ENCODE peak calls at places on chromosomes 1 and 21, in nine cellular contexts. K, F, M, J, W, E, N, C and P are unnamed samples.

GRCh38 chr1:171849245-171849898 is 8.1 kb downstream of the DNM3 start:
- DNase-seq in W (no peak), N (no peak), F (no peak), C (no peak), M (no peak), K (no peak), J (no peak), E (no peak), P (no peak)

GRCh38 chr21:45366931-45367401 is 38.0 kb upstream of the COL18A1 start:
- DNase-seq in F (peak; percentile 97), N (peak; percentile 79), E (peak; percentile 98), C (no peak), J (peak; percentile 99), W (no peak), K (peak; percentile 74), M (peak; percentile 99), P (no peak)

GRCh38 chr21:34345892-34346291 is 17.9 kb upstream of the KCNE2 start:
- DNase-seq in F (no peak), N (no peak), E (no peak), J (no peak), M (peak; percentile 49), C (no peak), K (no peak), W (no peak), P (no peak)

GRCh38 chr1:236168716-236169429 is 26.5 kb downstream of the GPR137B start:
- DNase-seq in E (peak; percentile 82), C (peak; percentile 56), W (peak; percentile 16), F (peak; percentile 92), N (no peak), K (no peak), J (peak; percentile 85), M (peak; percentile 83), P (no peak)

GRCh38 chr21:44931501-44932365 is 8.1 kb upstream of the SLX9 start:
- DNase-seq in E (no peak), N (no peak), J (no peak), K (no peak), M (no peak), W (no peak), C (no peak), F (no peak), P (no peak)

GRCh38 chr1:110672001-110672752 is 2.6 kb downstream of the KCNA3 start:
- DNase-seq in F (no peak), C (no peak), K (no peak), M (peak; percentile 57), E (no peak), W (peak; percentile 87), N (peak; percentile 20), J (peak; percentile 31), P (peak; percentile 83)

GRCh38 chr1:81834921-81835698 is 34.4 kb downstream of the ADGRL2 start:
- DNase-seq in W (no peak), E (peak; percentile 92), J (peak; percentile 59), K (no peak), N (peak; percentile 41), C (no peak), M (peak; percentile 68), F (peak; percentile 66), P (no peak)

GRCh38 chr1:151839457-151840409 is at the start of gene C2CD4D:
- DNase-seq in F (no peak), N (no peak), J (no peak), K (no peak), M (no peak), C (peak; percentile 69), W (no peak), E (no peak), P (peak; percentile 79)

GRCh38 chr1:161082996-161083742 is 6.2 kb downstream of the NECTIN4 start:
- DNase-seq in N (no peak), W (no peak), M (peak; percentile 96), F (peak; percentile 96), J (peak; percentile 97), E (peak; percentile 89), K (peak; percentile 69), C (peak; percentile 89), P (no peak)

GRCh38 chr1:246930830-246931548 is 759 bp downstream of the AHCTF1 start:
- DNase-seq in E (peak; percentile 52), J (peak; percentile 60), C (peak; percentile 52), F (peak; percentile 72), K (no peak), W (peak; percentile 63), N (peak; percentile 57), M (peak; percentile 58), P (peak; percentile 64)

GRCh38 chr1:165836664-165837482 is 9.5 kb downstream of the UCK2 start:
- DNase-seq in C (no peak), E (no peak), W (no peak), N (no peak), F (no peak), M (no peak), J (no peak), K (no peak), P (no peak)

GRCh38 chr1:189859385-189859977 is 618.2 kb downstream of the BRINP3 start:
- DNase-seq in W (peak; percentile 43), J (peak; percentile 0), M (no peak), N (no peak), E (peak; percentile 28), F (peak; percentile 3), C (peak; percentile 5), K (no peak), P (peak; percentile 42)

GRCh38 chr1:219088778-219089557 is 84.7 kb upstream of the LYPLAL1 start:
- DNase-seq in J (peak; percentile 97), W (no peak), F (peak; percentile 98), E (peak; percentile 98), N (peak; percentile 11), M (peak; percentile 95), C (peak; percentile 90), K (peak; percentile 88), P (no peak)

GRCh38 chr1:114328505-114328904 is 174.8 kb upstream of the SYT6 start:
- DNase-seq in J (no peak), F (no peak), E (no peak), M (no peak), W (no peak), C (no peak), K (no peak), N (no peak), P (no peak)

GRCh38 chr1:11421443-11421842 is 57.5 kb upstream of the DISP3 start:
- DNase-seq in F (no peak), M (no peak), C (no peak), J (no peak), K (no peak), N (no peak), W (no peak), E (no peak), P (no peak)

GRCh38 chr21:43727571-43728466 is 8.9 kb downstream of the PDXK start:
- DNase-seq in W (no peak), M (peak; percentile 40), J (no peak), K (no peak), E (no peak), N (no peak), C (no peak), F (peak; percentile 43), P (peak; percentile 11)

DNA sequence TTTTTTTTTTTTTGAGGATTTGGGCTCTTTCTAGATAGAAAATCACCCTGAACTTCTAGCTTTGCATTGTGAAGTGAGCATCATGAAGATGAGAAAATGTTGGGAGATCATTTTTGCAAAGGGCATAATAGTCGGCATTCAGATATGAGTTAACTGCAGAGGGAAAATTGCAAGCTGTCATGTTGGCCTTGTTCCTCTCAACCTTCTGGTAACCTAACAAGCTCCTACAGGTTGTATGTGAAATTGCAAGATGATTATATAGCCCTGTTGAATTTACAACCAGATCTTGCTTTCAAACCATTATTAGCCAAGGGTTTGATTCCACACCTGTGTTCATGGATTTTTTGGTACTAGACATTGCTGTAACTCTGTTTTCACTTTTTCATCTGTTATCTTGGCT is 2.2 kb downstream of the ELOA start:
- DNase-seq in K (no peak), J (peak; percentile 59), C (peak; percentile 55), M (peak; percentile 58), W (peak; percentile 75), F (peak; percentile 61), E (peak; percentile 58), N (no peak), P (no peak)
- TF ChIP-seq CTCF in K (peak; percentile 38), J (peak; percentile 40), C (peak; percentile 29), M (peak; percentile 51), W (peak; percentile 75), F (peak; percentile 45), E (peak; percentile 52), N (peak; percentile 33), P (peak; percentile 62)

GRCh38 chr1:37487619-37487984 is 13.2 kb downstream of the ZC3H12A start:
- DNase-seq in N (no peak), F (no peak), E (no peak), J (no peak), W (no peak), K (no peak), M (no peak), C (no peak), P (no peak)
- TF ChIP-seq CTCF in N (peak; percentile 15), F (no peak), E (no peak), J (no peak), W (peak; percentile 46), K (no peak), M (no peak), C (peak; percentile 58), P (peak; percentile 25)

GRCh38 chr1:21898326-21899155 is 38.6 kb downstream of the HSPG2 start:
- DNase-seq in W (no peak), C (no peak), E (no peak), K (no peak), F (peak; percentile 62), N (no peak), J (peak; percentile 62), M (no peak), P (no peak)

GRCh38 chr1:21900766-21901472 is 36.2 kb downstream of the HSPG2 start:
- DNase-seq in M (no peak), F (no peak), K (no peak), W (no peak), N (no peak), C (no peak), E (no peak), J (no peak), P (no peak)

GRCh38 chr1:21901473-21901847 is 35.6 kb downstream of the HSPG2 start:
- DNase-seq in C (no peak), M (no peak), E (no peak), K (no peak), W (no peak), J (peak; percentile 59), N (no peak), F (peak; percentile 68), P (no peak)

GRCh38 chr1:21899267-21899810 is 37.8 kb downstream of the HSPG2 start:
- DNase-seq in J (no peak), N (no peak), F (no peak), M (no peak), W (no peak), K (no peak), C (no peak), E (no peak), P (no peak)

GRCh38 chr1:21899972-21900371 is 37.1 kb downstream of the HSPG2 start:
- DNase-seq in N (peak; percentile 73), W (no peak), M (no peak), J (no peak), F (peak; percentile 66), E (peak; percentile 58), C (no peak), K (no peak), P (no peak)
- TF ChIP-seq CTCF in N (no peak), W (no peak), M (no peak), J (no peak), F (no peak), E (no peak), C (no peak), K (no peak), P (no peak)

DNA sequence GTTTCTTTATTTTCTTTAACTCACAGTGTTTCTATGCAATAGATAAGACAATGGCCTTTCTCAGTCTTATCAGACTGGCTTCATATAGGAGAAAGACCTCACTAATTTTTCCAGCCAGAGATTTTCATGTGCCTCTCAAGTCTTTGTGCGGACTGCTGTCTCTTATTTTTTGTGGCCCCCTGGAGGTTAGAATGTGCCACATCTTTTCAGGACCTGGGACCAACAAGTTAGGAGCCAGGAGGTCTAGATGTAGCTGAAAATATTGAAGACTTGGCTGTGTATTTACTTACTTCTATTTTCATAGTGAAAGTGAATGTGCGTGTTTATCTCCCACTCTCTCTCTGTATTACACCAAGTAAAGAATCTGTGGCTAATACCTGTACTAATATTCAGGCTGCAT is 42.1 kb upstream of the CFHR3 start:
- DNase-seq in K (no peak), F (peak; percentile 10), N (no peak), E (no peak), M (no peak), C (no peak), J (no peak), W (no peak), P (no peak)
- TF ChIP-seq CTCF in K (no peak), F (peak; percentile 26), N (no peak), E (peak; percentile 20), M (no peak), C (no peak), J (peak; percentile 22), W (peak; percentile 16), P (no peak)